ENCODE peak calls at places on chromosomes 16 and 17, in six cellular contexts. E is heart left ventricle, Z is spleen, X is IMR-90, S is HCT116, T is A549. R is an unnamed sample.

GRCh38 chr16:87621976-87622713 is 19.8 kb downstream of the JPH3 start:
- DNase-seq in S (no peak), Z (no peak), T (no peak), E (no peak), X (no peak), R (no peak)

GRCh38 chr17:27573971-27574525 is 56.9 kb upstream of the LGALS9 start:
- DNase-seq in X (peak; percentile 69), S (no peak), T (no peak), E (no peak), Z (no peak), R (peak; percentile 98)

GRCh38 chr16:48491517-48491916 is 106.3 kb upstream of the SIAH1 start:
- DNase-seq in S (no peak), X (peak; percentile 35), Z (no peak), T (no peak), E (no peak), R (no peak)

GRCh38 chr16:2008009-2008526 is 1.6 kb downstream of the ZNF598 start:
- DNase-seq in X (peak; percentile 34), E (peak; percentile 24), Z (peak; percentile 79), S (no peak), T (no peak), R (peak; percentile 36)

GRCh38 chr16:66376577-66377326 is 10.3 kb downstream of the CDH5 start:
- DNase-seq in T (no peak), X (no peak), E (no peak), S (no peak), Z (peak; percentile 42), R (no peak)

GRCh38 chr17:9755083-9755482 is 36.3 kb downstream of the DHRS7C start:
- DNase-seq in X (no peak), S (no peak), E (no peak), T (no peak), Z (no peak), R (no peak)

GRCh38 chr16:87784812-87785211 is 19.0 kb upstream of the KLHDC4 start:
- DNase-seq in Z (no peak), E (no peak), X (peak; percentile 35), T (no peak), S (no peak), R (no peak)

GRCh38 chr17:73338566-73339247 is 26.9 kb upstream of the CDC42EP4 start:
- DNase-seq in T (no peak), S (no peak), X (no peak), E (no peak), Z (no peak), R (no peak)

GRCh38 chr16:53805747-53806146 is 101.8 kb downstream of the FTO start:
- DNase-seq in X (no peak), S (no peak), E (no peak), Z (no peak), T (no peak), R (no peak)

GRCh38 chr17:38893612-38894011 is 23.8 kb downstream of the LASP1 start:
- DNase-seq in Z (peak; percentile 88), T (no peak), S (no peak), X (no peak), E (peak; percentile 68), R (no peak)

GRCh38 chr17:77332981-77333685 is 192.4 kb downstream of the SEC14L1 start:
- DNase-seq in T (no peak), E (peak; percentile 10), X (peak; percentile 92), S (no peak), Z (peak; percentile 43), R (no peak)

GRCh38 chr16:73878616-73879015 is 418.0 kb upstream of the PSMD7 start:
- DNase-seq in Z (no peak), T (peak; percentile 27), S (peak; percentile 52), E (no peak), X (peak; percentile 76), R (peak; percentile 8)

GRCh38 chr16:82598766-82599165 is 28.0 kb upstream of the CDH13 start:
- DNase-seq in S (no peak), E (no peak), X (no peak), Z (no peak), T (no peak), R (no peak)

GRCh38 chr17:60065136-60065535 is 13.6 kb downstream of the HEATR6 start:
- DNase-seq in S (no peak), T (no peak), Z (no peak), X (peak; percentile 65), E (no peak), R (no peak)

GRCh38 chr16:5321925-5322324 is 224.3 kb upstream of the EEF2KMT start:
- DNase-seq in Z (no peak), S (no peak), E (no peak), X (no peak), T (no peak), R (no peak)

GRCh38 chr16:66441586-66442375 is 14.7 kb downstream of the BEAN1 start:
- DNase-seq in T (no peak), S (no peak), Z (no peak), X (peak; percentile 44), E (no peak), R (no peak)

GRCh38 chr16:9123871-9124270 is 32.4 kb downstream of the HAPSTR1 start:
- DNase-seq in Z (peak; percentile 93), E (peak; percentile 40), S (peak; percentile 54), X (no peak), T (peak; percentile 86), R (no peak)

GRCh38 chr17:5785343-5785742 is 201.0 kb upstream of the NLRP1 start:
- DNase-seq in E (no peak), X (peak; percentile 76), S (no peak), T (no peak), Z (no peak), R (no peak)

GRCh38 chr17:2214047-2214717 is 89.4 kb downstream of the SMG6 start:
- DNase-seq in E (peak; percentile 41), T (no peak), Z (no peak), X (peak; percentile 93), S (no peak), R (peak; percentile 63)

GRCh38 chr17:63496663-63497400 is 20.0 kb downstream of the ACE start:
- DNase-seq in X (no peak), T (no peak), S (no peak), Z (no peak), E (no peak), R (no peak)

GRCh38 chr16:87556941-87557459 is 45.3 kb upstream of the JPH3 start:
- DNase-seq in S (no peak), T (no peak), E (peak; percentile 66), X (peak; percentile 23), Z (peak; percentile 83), R (no peak)

GRCh38 chr17:22217135-22217534 is 524.8 kb downstream of the KCNJ18 start:
- DNase-seq in E (no peak), S (no peak), Z (peak; percentile 17), T (no peak), X (no peak), R (no peak)

GRCh38 chr17:42185497-42185860 is 227 bp upstream of the HCRT start:
- DNase-seq in T (no peak), E (no peak), S (no peak), Z (no peak), X (no peak), R (no peak)

GRCh38 chr17:42181851-42182207 is 887 bp upstream of the KCNH4 start:
- DNase-seq in S (no peak), E (no peak), T (no peak), Z (no peak), X (no peak), R (no peak)

GRCh38 chr17:42182927-42183734 is 2.1 kb downstream of the HCRT start:
- DNase-seq in X (peak; percentile 60), Z (no peak), E (no peak), S (no peak), T (peak; percentile 58), R (peak; percentile 46)

GRCh38 chr17:42184717-42185496 is at the start of gene HCRT:
- DNase-seq in Z (no peak), S (no peak), E (no peak), X (no peak), T (no peak), R (no peak)

DNA sequence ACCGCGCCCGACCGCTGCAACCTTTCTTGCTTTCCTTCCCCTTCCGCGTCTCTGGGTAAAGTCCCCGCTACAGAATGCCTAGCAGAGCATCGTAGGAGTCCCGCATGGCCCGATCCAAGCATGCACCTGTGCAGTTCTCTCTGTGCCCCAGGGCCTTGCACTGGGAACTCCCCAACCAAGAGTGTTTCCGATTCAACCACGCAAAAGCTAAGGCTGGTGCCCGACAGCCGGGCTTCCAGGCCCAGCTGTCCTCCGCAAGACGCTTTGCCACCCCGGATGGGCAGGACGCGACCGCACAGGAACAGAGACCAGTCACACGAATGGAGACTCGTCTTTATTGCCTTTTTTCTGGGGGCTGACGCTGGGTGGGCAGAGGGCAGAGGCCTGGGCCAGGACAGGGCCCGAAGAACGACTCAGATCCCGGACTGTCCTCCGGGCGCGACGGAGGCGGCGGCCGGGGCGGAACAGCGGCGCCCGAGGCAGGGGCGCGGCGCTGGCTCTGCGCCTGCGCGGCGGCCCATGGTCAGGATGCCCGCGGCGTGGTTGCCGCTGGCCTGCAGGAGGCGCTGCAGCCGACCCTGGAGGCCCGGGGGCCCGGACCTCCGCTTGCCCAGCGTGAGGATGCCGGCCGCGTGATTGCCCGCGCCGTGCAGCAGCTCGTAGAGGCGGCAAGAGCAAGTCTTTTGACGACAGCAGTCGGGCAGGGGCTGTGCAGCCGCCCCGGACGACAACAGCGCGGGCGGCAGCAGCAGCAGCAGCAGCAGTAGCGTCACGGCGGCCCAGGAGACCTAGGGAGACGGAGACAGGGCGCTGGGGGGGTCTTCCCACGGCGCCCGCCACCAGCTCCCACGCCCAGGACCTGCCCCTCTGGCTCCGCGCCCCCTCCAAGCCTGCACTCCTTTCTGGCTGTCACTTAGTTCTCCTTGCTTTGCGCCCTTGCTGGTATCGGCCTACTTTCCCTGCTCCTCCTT is 1.2 kb downstream of the HCRT start:
- DNase-seq in E (peak; percentile 74), X (peak; percentile 63), S (peak; percentile 26), T (peak; percentile 78), Z (peak; percentile 95), R (peak; percentile 90)
- TF ChIP-seq POLR2A in E (peak; percentile 65), X (no peak), S (no peak), T (peak; percentile 28), Z (no peak), R (peak; percentile 71)

GRCh38 chr16:30609928-30610839 is at the start of gene ZNF689:
- DNase-seq in Z (peak; percentile 92), X (peak; percentile 96), E (peak; percentile 93), T (peak; percentile 98), S (peak; percentile 97), R (peak; percentile 98)
- TF ChIP-seq POLR2A in Z (no peak), X (peak; percentile 64), E (peak; percentile 50), T (peak; percentile 23), S (no peak), R (peak; percentile 79)

DNA sequence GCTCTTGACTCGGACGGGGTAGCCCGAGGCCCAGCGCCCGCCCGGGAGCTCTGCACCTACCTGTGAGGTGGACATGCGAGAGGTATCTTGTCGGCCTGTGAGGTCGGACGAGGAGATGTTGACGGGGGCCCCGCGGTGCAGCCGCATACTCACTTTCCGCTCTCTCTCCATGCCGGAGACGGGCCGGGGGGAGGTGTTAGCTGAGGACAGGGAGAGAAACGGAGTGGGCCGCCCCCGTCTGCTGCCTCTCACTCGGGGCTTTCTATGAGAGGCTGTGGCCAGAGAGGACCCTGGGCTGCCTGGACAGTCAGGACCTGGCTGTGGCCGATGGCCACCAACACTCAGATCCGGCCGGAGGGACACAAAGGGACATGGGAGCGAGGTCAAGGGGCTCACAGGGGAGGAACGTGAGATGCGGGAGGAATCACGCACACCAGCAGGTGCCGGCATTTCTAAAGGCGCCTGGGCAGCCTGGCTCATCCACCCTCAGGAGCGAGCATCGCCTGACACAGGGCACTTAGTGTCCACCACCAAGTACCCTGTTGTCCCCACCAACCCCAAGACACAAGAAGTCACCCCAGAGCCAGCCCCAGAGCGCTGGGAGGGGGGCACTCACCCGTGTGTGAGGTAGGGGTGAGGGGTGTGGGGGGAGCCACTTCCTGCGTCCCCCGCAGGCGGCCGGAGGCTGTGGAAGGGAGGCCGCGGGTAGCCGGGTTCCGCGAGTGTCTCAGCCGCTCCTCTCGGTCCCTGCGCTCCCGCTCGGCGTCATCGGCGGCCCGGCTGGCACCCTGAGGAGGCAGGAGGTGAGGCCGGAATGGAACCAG is 20.2 kb downstream of the SLC16A3 start:
- DNase-seq in S (no peak), E (no peak), T (no peak), X (no peak), Z (no peak), R (no peak)
- TF ChIP-seq POLR2A in S (no peak), E (no peak), T (no peak), X (no peak), Z (no peak), R (no peak)

GRCh38 chr16:12669908-12670307 is 133.8 kb downstream of the CPPED1 start:
- DNase-seq in T (no peak), E (no peak), Z (no peak), S (no peak), X (no peak), R (no peak)
- TF ChIP-seq POLR2A in T (no peak), E (no peak), Z (no peak), S (no peak), X (no peak), R (no peak)

R was measured in erythroblast.